ENCODE peak calls at places on chromosomes 4 and X, in five cellular contexts. L is colonic mucosa; K is OCI-LY7; V is cardiac muscle cell; Z is naive thymus-derived CD4-positive, alpha-beta T cell. Q is an unnamed sample.

GRCh38 chr4:142696334-142697122 is 149.6 kb downstream of the INPP4B start:
- DNase-seq in L (no peak), V (no peak), K (no peak), Z (peak; percentile 44), Q (no peak)

GRCh38 chr4:120003193-120003592 is 63.5 kb downstream of the MAD2L1 start:
- DNase-seq in V (no peak), L (no peak), Z (no peak), K (no peak), Q (no peak)

GRCh38 chr4:46432923-46433322 is 43.0 kb upstream of the GABRA2 start:
- DNase-seq in Z (no peak), L (no peak), V (peak; percentile 80), K (no peak), Q (no peak)

GRCh38 chr4:25180524-25181131 is 20.4 kb upstream of the SEPSECS start:
- DNase-seq in Z (peak; percentile 25), K (peak; percentile 80), L (peak; percentile 24), V (peak; percentile 68), Q (no peak)

GRCh38 chrX:97402333-97402732 is 518.6 kb downstream of the RPA4 start:
- DNase-seq in L (no peak), V (peak; percentile 35), K (no peak), Z (no peak), Q (no peak)

GRCh38 chrX:4844376-4844775 is 1130.9 kb upstream of the PRKX start:
- DNase-seq in K (no peak), Z (no peak), V (no peak), L (no peak), Q (no peak)

GRCh38 chrX:138765061-138765460 is 53.5 kb upstream of the FGF13 start:
- DNase-seq in Z (no peak), K (no peak), V (no peak), L (no peak), Q (no peak)

GRCh38 chrX:148417934-148418333 is 82.5 kb upstream of the AFF2 start:
- DNase-seq in V (no peak), K (no peak), L (no peak), Z (no peak), Q (no peak)

DNA sequence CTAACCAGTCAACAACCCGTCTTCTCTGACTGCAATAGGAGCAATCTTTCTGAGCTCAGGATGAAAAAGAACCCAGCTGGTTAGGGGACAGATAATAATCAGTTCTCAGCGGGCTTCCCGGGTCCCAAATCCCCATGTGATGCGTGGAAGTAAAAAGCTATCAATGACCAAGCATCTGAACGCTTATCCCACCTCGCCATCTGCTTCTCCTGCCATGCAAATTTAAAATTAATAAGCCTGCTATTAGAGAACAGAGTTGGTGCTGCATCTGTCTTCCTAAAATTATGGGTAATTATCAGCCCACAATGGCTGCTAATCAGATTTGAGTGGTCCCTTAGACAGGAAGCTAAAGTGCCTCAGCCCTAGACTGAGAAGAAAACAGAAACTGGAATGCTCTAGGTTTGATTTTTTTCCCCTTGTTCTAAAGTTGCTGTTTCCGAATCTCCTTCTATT is 37.5 kb downstream of the AFAP1 start:
- DNase-seq in K (no peak), L (no peak), V (no peak), Z (no peak), Q (no peak)
- H3K4me1 ChIP-seq in K (no peaks in the 10 kb centered on the region), L (no peaks in the 10 kb centered on the region), V (peaks cover 67% of the 10 kb centered on the region), Z (no peaks in the 10 kb centered on the region), Q (no peaks in the 10 kb centered on the region)

DNA sequence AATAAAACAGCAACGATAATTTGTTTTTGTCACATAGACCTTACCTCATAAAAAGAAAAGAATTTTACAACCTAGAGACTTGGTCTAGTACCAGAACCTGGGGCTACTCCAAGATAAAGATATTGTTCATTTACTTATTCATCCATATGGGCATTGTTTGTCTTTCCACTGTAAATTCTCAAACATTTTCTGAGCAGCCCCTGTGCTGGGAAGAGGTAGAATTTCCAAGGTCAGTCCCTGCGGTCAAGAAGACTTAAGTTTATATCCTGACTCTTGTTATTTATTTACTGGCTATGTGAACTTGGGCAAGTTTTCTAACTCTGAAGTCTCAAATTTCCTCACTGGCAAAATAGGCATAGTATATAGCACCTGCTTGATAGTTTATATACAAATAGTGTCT is 222.0 kb upstream of the TAPT1 start:
- DNase-seq in Z (no peak), L (no peak), V (no peak), K (no peak), Q (no peak)
- H3K4me3 ChIP-seq in Z (no peak overlapping the region), L (no peak overlapping the region), V (no peak overlapping the region), K (no peak overlapping the region), Q (no peak overlapping the region)

DNA sequence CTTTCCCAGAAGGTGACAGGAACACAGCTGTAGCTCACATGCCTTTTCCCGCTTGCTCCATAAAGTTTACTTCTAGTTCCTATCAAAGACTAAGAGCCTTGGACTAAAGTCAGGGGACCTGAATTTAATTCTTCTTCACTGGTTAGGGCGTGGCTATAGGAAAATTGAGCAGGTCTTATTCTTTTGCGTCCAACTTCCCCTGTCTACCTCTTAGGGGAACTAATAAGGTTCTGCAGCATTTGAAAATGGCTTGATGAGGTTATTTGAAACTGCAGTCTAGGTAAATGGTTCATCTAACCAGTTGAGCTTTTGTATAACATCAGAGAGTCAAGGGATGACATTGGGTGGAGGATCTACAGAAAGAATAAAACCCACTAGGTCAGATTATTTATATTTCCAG is 2.6 kb downstream of the ARHGAP10 start:
- DNase-seq in K (no peak), Z (no peak), V (no peak), L (no peak), Q (no peak)
- H3K4me1 ChIP-seq in K (no peaks in the 10 kb centered on the region), Z (peaks cover 15% of the 10 kb centered on the region), V (peaks cover 19% of the 10 kb centered on the region), L (peaks cover 6% of the 10 kb centered on the region), Q (peaks cover 18% of the 10 kb centered on the region)

GRCh38 chr4:182717788-182718583 is 199.2 kb downstream of the DCTD start:
- DNase-seq in V (no peak), Z (no peak), K (no peak), L (no peak), Q (no peak)
- H3K4me3 ChIP-seq in V (no peak overlapping the region), Z (no peak overlapping the region), K (no peak overlapping the region), L (no peak overlapping the region), Q (no peak overlapping the region)

GRCh38 chrX:154097597-154098541 is at the start of gene MECP2:
- DNase-seq in Z (peak; percentile 84), K (peak; percentile 90), L (peak; percentile 92), V (peak; percentile 96), Q (peak; percentile 81)

GRCh38 chrX:154098551-154098950 is 1.0 kb upstream of the MECP2 start:
- DNase-seq in Z (no peak), V (no peak), K (no peak), L (no peak), Q (no peak)

GRCh38 chrX:154097003-154097596 is 417 bp downstream of the MECP2 start:
- DNase-seq in L (peak; percentile 60), Z (peak; percentile 61), V (peak; percentile 72), K (peak; percentile 77), Q (peak; percentile 74)

GRCh38 chrX:154094833-154095232 is 2.7 kb downstream of the MECP2 start:
- DNase-seq in V (no peak), Z (no peak), K (no peak), L (no peak), Q (no peak)

DNA sequence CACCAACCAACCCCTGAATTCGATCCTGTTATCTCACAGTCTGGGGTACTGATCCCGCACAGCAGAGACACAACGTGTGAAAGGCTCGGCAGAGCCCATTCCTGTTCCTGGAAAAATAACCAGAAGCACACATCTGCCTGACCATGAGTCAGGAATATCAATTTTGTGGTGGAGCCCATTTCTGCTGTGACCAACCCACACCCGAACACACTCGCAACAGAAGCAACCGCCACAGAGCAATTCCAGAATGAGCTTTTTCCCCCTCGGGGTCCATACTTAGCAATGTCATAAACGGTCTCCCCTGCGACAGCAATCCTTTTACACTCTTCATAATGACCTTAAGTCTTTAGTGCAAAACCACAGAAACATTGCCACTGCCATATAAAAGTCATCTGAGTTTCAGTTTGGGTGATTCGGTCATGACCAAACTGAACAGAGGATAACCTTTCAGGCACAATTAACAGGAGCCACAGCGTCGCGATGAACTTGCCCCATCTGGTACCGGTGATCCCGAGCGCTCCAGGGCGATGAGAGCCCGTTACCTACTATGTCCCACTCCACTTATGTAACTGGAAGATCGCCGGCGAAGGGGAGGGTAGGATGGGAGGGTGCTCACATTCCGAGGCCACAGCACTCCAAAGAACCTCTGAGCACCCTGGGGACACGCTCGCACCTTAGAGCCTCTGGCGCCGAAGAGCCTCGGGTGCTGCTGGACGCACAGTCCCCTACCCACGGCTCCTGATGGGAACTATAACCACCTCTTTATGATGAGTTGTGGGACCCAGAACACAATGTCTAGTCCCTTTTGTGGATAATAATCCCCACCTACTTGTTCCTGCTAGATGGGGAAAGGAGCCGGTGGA is 1.1 kb downstream of the MECP2 start:
- DNase-seq in Z (no peak), V (peak; percentile 11), L (no peak), K (no peak), Q (no peak)
- H3K4me1 ChIP-seq in Z (peaks cover 38% of the 10 kb centered on the region), V (peaks cover 15% of the 10 kb centered on the region), L (no peaks in the 10 kb centered on the region), K (peaks cover 49% of the 10 kb centered on the region), Q (peaks cover 49% of the 10 kb centered on the region)

GRCh38 chr4:186839122-186840037 is 115.7 kb upstream of the FAT1 start:
- DNase-seq in Z (no peak), V (peak; percentile 84), K (no peak), L (no peak), Q (no peak)
- H3K4me3 ChIP-seq in Z (no peak overlapping the region), V (no peak overlapping the region), K (no peak overlapping the region), L (no peak overlapping the region), Q (no peak overlapping the region)

Q was measured in CD8-positive, alpha-beta T cell.